ENCODE peak calls at places on chromosomes 3 and 15, in eight cellular contexts. One of them, this sample, is unnamed.

GRCh38 chr3:25421747-25422146 is 6.3 kb upstream of the RARB start:
- DNase-seq in lower lobe of right lung: no peak
- DNase-seq in coronary artery: no peak
- DNase-seq in mammary epithelial cell: no peak
- DNase-seq in AG04450: no peak
- DNase-seq in A673: no peak
- DNase-seq in sigmoid colon: no peak
- DNase-seq in brain microvascular endothelial cell: no peak
- DNase-seq in this sample: no peak

GRCh38 chr3:38238416-38239008 is 27.1 kb upstream of the SLC22A13 start:
- DNase-seq in mammary epithelial cell: no peak
- DNase-seq in brain microvascular endothelial cell: no peak
- DNase-seq in lower lobe of right lung: no peak
- DNase-seq in sigmoid colon: no peak
- DNase-seq in coronary artery: no peak
- DNase-seq in A673: no peak
- DNase-seq in AG04450: no peak
- DNase-seq in this sample: no peak

GRCh38 chr15:77542491-77543001 is 90.2 kb downstream of the LINGO1 start:
- DNase-seq in brain microvascular endothelial cell: no peak
- DNase-seq in A673: no peak
- DNase-seq in lower lobe of right lung: no peak
- DNase-seq in sigmoid colon: peak; percentile 62
- DNase-seq in coronary artery: no peak
- DNase-seq in mammary epithelial cell: peak; percentile 68
- DNase-seq in AG04450: no peak
- DNase-seq in this sample: no peak

GRCh38 chr15:57384816-57385215 is 8.5 kb downstream of the CGNL1 start:
- DNase-seq in mammary epithelial cell: no peak
- DNase-seq in lower lobe of right lung: no peak
- DNase-seq in A673: no peak
- DNase-seq in AG04450: peak; percentile 16
- DNase-seq in sigmoid colon: no peak
- DNase-seq in coronary artery: no peak
- DNase-seq in brain microvascular endothelial cell: peak; percentile 6
- DNase-seq in this sample: no peak

GRCh38 chr3:32316319-32316718 is 75.3 kb upstream of the CMTM7 start:
- DNase-seq in coronary artery: no peak
- DNase-seq in AG04450: no peak
- DNase-seq in A673: no peak
- DNase-seq in mammary epithelial cell: no peak
- DNase-seq in brain microvascular endothelial cell: no peak
- DNase-seq in sigmoid colon: no peak
- DNase-seq in lower lobe of right lung: no peak
- DNase-seq in this sample: no peak

GRCh38 chr15:47332481-47332880 is 384.8 kb upstream of the SEMA6D start:
- DNase-seq in brain microvascular endothelial cell: no peak
- DNase-seq in coronary artery: no peak
- DNase-seq in AG04450: peak; percentile 7
- DNase-seq in lower lobe of right lung: no peak
- DNase-seq in mammary epithelial cell: no peak
- DNase-seq in A673: no peak
- DNase-seq in sigmoid colon: no peak
- DNase-seq in this sample: no peak

GRCh38 chr3:157317895-157318294 is 118.8 kb upstream of the PTX3 start:
- DNase-seq in sigmoid colon: no peak
- DNase-seq in lower lobe of right lung: no peak
- DNase-seq in A673: no peak
- DNase-seq in mammary epithelial cell: no peak
- DNase-seq in coronary artery: no peak
- DNase-seq in AG04450: no peak
- DNase-seq in brain microvascular endothelial cell: no peak
- DNase-seq in this sample: no peak

GRCh38 chr15:38414351-38414750 is 39.6 kb upstream of the FAM98B start:
- DNase-seq in mammary epithelial cell: peak; percentile 53
- DNase-seq in coronary artery: no peak
- DNase-seq in AG04450: peak; percentile 46
- DNase-seq in A673: peak; percentile 67
- DNase-seq in brain microvascular endothelial cell: peak; percentile 75
- DNase-seq in sigmoid colon: peak; percentile 74
- DNase-seq in lower lobe of right lung: no peak
- DNase-seq in this sample: peak; percentile 37

GRCh38 chr3:51941447-51941797 is 282 bp downstream of the RRP9 start:
- DNase-seq in coronary artery: no peak
- DNase-seq in AG04450: no peak
- DNase-seq in A673: no peak
- DNase-seq in brain microvascular endothelial cell: no peak
- DNase-seq in mammary epithelial cell: no peak
- DNase-seq in sigmoid colon: no peak
- DNase-seq in lower lobe of right lung: no peak
- DNase-seq in this sample: no peak

GRCh38 chr15:80455668-80456442 is 51.7 kb downstream of the ARNT2 start:
- DNase-seq in A673: peak; percentile 66
- DNase-seq in brain microvascular endothelial cell: peak; percentile 86
- DNase-seq in sigmoid colon: peak; percentile 74
- DNase-seq in lower lobe of right lung: no peak
- DNase-seq in mammary epithelial cell: peak; percentile 72
- DNase-seq in AG04450: peak; percentile 93
- DNase-seq in coronary artery: peak; percentile 74
- DNase-seq in this sample: peak; percentile 92
- TF ChIP-seq CTCF in A673: peak; percentile 93
- TF ChIP-seq CTCF in brain microvascular endothelial cell: peak; percentile 93
- TF ChIP-seq CTCF in sigmoid colon: peak; percentile 88
- TF ChIP-seq CTCF in lower lobe of right lung: peak; percentile 93
- TF ChIP-seq CTCF in mammary epithelial cell: peak; percentile 97
- TF ChIP-seq CTCF in AG04450: peak; percentile 97
- TF ChIP-seq CTCF in coronary artery: peak; percentile 82
- TF ChIP-seq CTCF in this sample: peak; percentile 94

GRCh38 chr3:101781166-101781565 is 2.2 kb downstream of the NXPE3 start:
- DNase-seq in sigmoid colon: no peak
- DNase-seq in AG04450: no peak
- DNase-seq in A673: peak; percentile 12
- DNase-seq in mammary epithelial cell: no peak
- DNase-seq in brain microvascular endothelial cell: no peak
- DNase-seq in lower lobe of right lung: no peak
- DNase-seq in coronary artery: no peak
- DNase-seq in this sample: no peak
- H3K4me3 ChIP-seq in sigmoid colon: no peak overlapping the region
- H3K4me3 ChIP-seq in AG04450: peak overlapping the region; percentile 93
- H3K4me3 ChIP-seq in A673: peak overlapping the region; percentile 78
- H3K4me3 ChIP-seq in mammary epithelial cell: peak overlapping the region; percentile 23
- H3K4me3 ChIP-seq in brain microvascular endothelial cell: peak overlapping the region; percentile 93
- H3K4me3 ChIP-seq in lower lobe of right lung: no peak overlapping the region
- H3K4me3 ChIP-seq in coronary artery: peak overlapping the region; percentile 84
- H3K4me3 ChIP-seq in this sample: no peak overlapping the region

GRCh38 chr3:21752749-21753347 is 1.8 kb upstream of the ZNF385D start:
- DNase-seq in mammary epithelial cell: peak; percentile 63
- DNase-seq in lower lobe of right lung: no peak
- DNase-seq in coronary artery: no peak
- DNase-seq in AG04450: no peak
- DNase-seq in sigmoid colon: no peak
- DNase-seq in brain microvascular endothelial cell: peak; percentile 62
- DNase-seq in A673: peak; percentile 15
- DNase-seq in this sample: peak; percentile 69
- TF ChIP-seq CTCF in mammary epithelial cell: peak; percentile 65
- TF ChIP-seq CTCF in lower lobe of right lung: peak; percentile 65
- TF ChIP-seq CTCF in coronary artery: peak; percentile 38
- TF ChIP-seq CTCF in AG04450: peak; percentile 65
- TF ChIP-seq CTCF in sigmoid colon: no peak
- TF ChIP-seq CTCF in brain microvascular endothelial cell: peak; percentile 79
- TF ChIP-seq CTCF in A673: peak; percentile 44
- TF ChIP-seq CTCF in this sample: peak; percentile 70

GRCh38 chr3:11662392-11662990 is 18.8 kb upstream of the VGLL4 start:
- DNase-seq in A673: peak; percentile 42
- DNase-seq in brain microvascular endothelial cell: no peak
- DNase-seq in mammary epithelial cell: peak; percentile 29
- DNase-seq in sigmoid colon: no peak
- DNase-seq in AG04450: no peak
- DNase-seq in coronary artery: no peak
- DNase-seq in lower lobe of right lung: no peak
- DNase-seq in this sample: no peak

GRCh38 chr3:11661052-11661656 is 17.4 kb upstream of the VGLL4 start:
- DNase-seq in AG04450: no peak
- DNase-seq in mammary epithelial cell: no peak
- DNase-seq in brain microvascular endothelial cell: no peak
- DNase-seq in lower lobe of right lung: no peak
- DNase-seq in sigmoid colon: no peak
- DNase-seq in A673: no peak
- DNase-seq in coronary artery: peak; percentile 36
- DNase-seq in this sample: no peak

GRCh38 chr3:11668243-11669232 is 24.8 kb upstream of the VGLL4 start:
- DNase-seq in brain microvascular endothelial cell: no peak
- DNase-seq in AG04450: no peak
- DNase-seq in sigmoid colon: no peak
- DNase-seq in coronary artery: no peak
- DNase-seq in A673: no peak
- DNase-seq in mammary epithelial cell: no peak
- DNase-seq in lower lobe of right lung: no peak
- DNase-seq in this sample: no peak

GRCh38 chr3:11661827-11662226 is 18.1 kb upstream of the VGLL4 start:
- DNase-seq in brain microvascular endothelial cell: peak; percentile 79
- DNase-seq in coronary artery: peak; percentile 74
- DNase-seq in sigmoid colon: no peak
- DNase-seq in A673: peak; percentile 52
- DNase-seq in lower lobe of right lung: no peak
- DNase-seq in mammary epithelial cell: peak; percentile 25
- DNase-seq in AG04450: no peak
- DNase-seq in this sample: no peak

GRCh38 chr3:11665331-11665730 is 21.6 kb upstream of the VGLL4 start:
- DNase-seq in mammary epithelial cell: no peak
- DNase-seq in A673: no peak
- DNase-seq in lower lobe of right lung: no peak
- DNase-seq in coronary artery: no peak
- DNase-seq in sigmoid colon: no peak
- DNase-seq in AG04450: no peak
- DNase-seq in brain microvascular endothelial cell: no peak
- DNase-seq in this sample: no peak
- H3K4me3 ChIP-seq in mammary epithelial cell: no peak overlapping the region
- H3K4me3 ChIP-seq in A673: no peak overlapping the region
- H3K4me3 ChIP-seq in lower lobe of right lung: no peak overlapping the region
- H3K4me3 ChIP-seq in coronary artery: no peak overlapping the region
- H3K4me3 ChIP-seq in sigmoid colon: no peak overlapping the region
- H3K4me3 ChIP-seq in AG04450: no peak overlapping the region
- H3K4me3 ChIP-seq in brain microvascular endothelial cell: no peak overlapping the region
- H3K4me3 ChIP-seq in this sample: no peak overlapping the region

GRCh38 chr3:160399347-160400047 is at the start of gene SMC4:
- DNase-seq in AG04450: peak; percentile 79
- DNase-seq in mammary epithelial cell: peak; percentile 89
- DNase-seq in sigmoid colon: peak; percentile 91
- DNase-seq in coronary artery: peak; percentile 88
- DNase-seq in brain microvascular endothelial cell: peak; percentile 89
- DNase-seq in lower lobe of right lung: peak; percentile 68
- DNase-seq in A673: peak; percentile 96
- DNase-seq in this sample: peak; percentile 75
- TF ChIP-seq CTCF in AG04450: no peak
- TF ChIP-seq CTCF in mammary epithelial cell: no peak
- TF ChIP-seq CTCF in sigmoid colon: no peak
- TF ChIP-seq CTCF in coronary artery: no peak
- TF ChIP-seq CTCF in brain microvascular endothelial cell: no peak
- TF ChIP-seq CTCF in lower lobe of right lung: no peak
- TF ChIP-seq CTCF in A673: no peak
- TF ChIP-seq CTCF in this sample: no peak